ENCODE peak calls at places on chromosomes 6 and 20, in five cellular contexts. N, G, D, M and W are unnamed samples.

GRCh38 chr6:22880686-22881433 is 311.5 kb downstream of the HDGFL1 start:
- DNase-seq in N (peak; percentile 92), G (no peak), D (no peak), M (no peak), W (no peak)

GRCh38 chr6:85404497-85405174 is 45.2 kb upstream of the NT5E start:
- DNase-seq in N (peak; percentile 96), G (no peak), D (no peak), M (no peak), W (peak; percentile 43)

GRCh38 chr6:155177369-155177961 is 86.3 kb upstream of the CLDN20 start:
- DNase-seq in N (peak; percentile 78), G (peak; percentile 85), D (no peak), M (no peak), W (no peak)

GRCh38 chr6:165662671-165663282 is at the start of gene PDE10A:
- DNase-seq in N (peak; percentile 25), G (peak; percentile 30), D (peak; percentile 84), M (peak; percentile 81), W (no peak)

GRCh38 chr6:151822252-151823111 is 15.0 kb downstream of the ESR1 start:
- DNase-seq in N (no peak), G (no peak), D (no peak), M (no peak), W (no peak)

GRCh38 chr20:20003088-20003954 is 13.8 kb upstream of the NAA20 start:
- DNase-seq in N (peak; percentile 52), G (peak; percentile 69), D (no peak), M (peak; percentile 68), W (peak; percentile 65)

GRCh38 chr6:167849846-167850459 is 23.2 kb downstream of the AFDN start:
- DNase-seq in N (no peak), G (no peak), D (no peak), M (no peak), W (peak; percentile 33)

GRCh38 chr6:36641543-36641942 is 37.0 kb upstream of the CDKN1A start:
- DNase-seq in N (no peak), G (no peak), D (no peak), M (no peak), W (no peak)

GRCh38 chr20:43994486-43995100 is 79.9 kb downstream of the TOX2 start:
- DNase-seq in N (peak; percentile 60), G (no peak), D (no peak), M (no peak), W (no peak)

GRCh38 chr6:161117329-161117707 is 125.7 kb downstream of the MAP3K4 start:
- DNase-seq in N (no peak), G (no peak), D (no peak), M (no peak), W (no peak)

GRCh38 chr6:161117942-161118341 is 126.4 kb downstream of the MAP3K4 start:
- DNase-seq in N (no peak), G (no peak), D (no peak), M (no peak), W (no peak)

GRCh38 chr6:161115468-161115867 is 123.9 kb downstream of the MAP3K4 start:
- DNase-seq in N (no peak), G (no peak), D (no peak), M (no peak), W (no peak)

GRCh38 chr6:161111256-161111655 is 119.7 kb downstream of the MAP3K4 start:
- DNase-seq in N (no peak), G (no peak), D (no peak), M (no peak), W (no peak)

GRCh38 chr6:161116554-161117328 is 125.2 kb downstream of the MAP3K4 start:
- DNase-seq in N (no peak), G (no peak), D (no peak), M (no peak), W (no peak)
- H3K36me3 ChIP-seq in N (peaks cover 52% of the 10 kb centered on the region), G (peaks cover 98% of the 10 kb centered on the region), D (peaks cover 95% of the 10 kb centered on the region), M (peaks cover 94% of the 10 kb centered on the region), W (no peaks in the 10 kb centered on the region)

GRCh38 chr20:36440370-36441026 is 100.8 kb upstream of the MYL9 start:
- DNase-seq in N (no peak), G (no peak), D (no peak), M (no peak), W (no peak)

GRCh38 chr20:36439731-36440072 is 101.6 kb upstream of the MYL9 start:
- DNase-seq in N (no peak), G (no peak), D (no peak), M (no peak), W (peak; percentile 73)

GRCh38 chr20:36441027-36441414 is 100.3 kb upstream of the MYL9 start:
- DNase-seq in N (no peak), G (no peak), D (no peak), M (no peak), W (no peak)

GRCh38 chr20:36439040-36439730 is 102.1 kb upstream of the MYL9 start:
- DNase-seq in N (peak; percentile 70), G (peak; percentile 68), D (peak; percentile 58), M (peak; percentile 37), W (peak; percentile 66)

GRCh38 chr20:36441416-36441815 is 99.9 kb upstream of the MYL9 start:
- DNase-seq in N (no peak), G (no peak), D (no peak), M (no peak), W (no peak)
- H3K4me1 ChIP-seq in N (no peaks in the 10 kb centered on the region), G (no peaks in the 10 kb centered on the region), D (peaks cover 1% of the 10 kb centered on the region), M (no peaks in the 10 kb centered on the region), W (no peaks in the 10 kb centered on the region)

GRCh38 chr6:34877259-34877658 is 10.6 kb downstream of the TAF11 start:
- DNase-seq in N (no peak), G (no peak), D (no peak), M (no peak), W (no peak)

GRCh38 chr6:34877869-34878485 is 9.9 kb downstream of the TAF11 start:
- DNase-seq in N (no peak), G (no peak), D (no peak), M (no peak), W (no peak)

GRCh38 chr6:34872332-34872731 is 15.5 kb downstream of the TAF11 start:
- DNase-seq in N (no peak), G (no peak), D (no peak), M (no peak), W (no peak)

GRCh38 chr6:34876451-34876850 is 11.4 kb downstream of the TAF11 start:
- DNase-seq in N (no peak), G (no peak), D (no peak), M (no peak), W (no peak)

DNA sequence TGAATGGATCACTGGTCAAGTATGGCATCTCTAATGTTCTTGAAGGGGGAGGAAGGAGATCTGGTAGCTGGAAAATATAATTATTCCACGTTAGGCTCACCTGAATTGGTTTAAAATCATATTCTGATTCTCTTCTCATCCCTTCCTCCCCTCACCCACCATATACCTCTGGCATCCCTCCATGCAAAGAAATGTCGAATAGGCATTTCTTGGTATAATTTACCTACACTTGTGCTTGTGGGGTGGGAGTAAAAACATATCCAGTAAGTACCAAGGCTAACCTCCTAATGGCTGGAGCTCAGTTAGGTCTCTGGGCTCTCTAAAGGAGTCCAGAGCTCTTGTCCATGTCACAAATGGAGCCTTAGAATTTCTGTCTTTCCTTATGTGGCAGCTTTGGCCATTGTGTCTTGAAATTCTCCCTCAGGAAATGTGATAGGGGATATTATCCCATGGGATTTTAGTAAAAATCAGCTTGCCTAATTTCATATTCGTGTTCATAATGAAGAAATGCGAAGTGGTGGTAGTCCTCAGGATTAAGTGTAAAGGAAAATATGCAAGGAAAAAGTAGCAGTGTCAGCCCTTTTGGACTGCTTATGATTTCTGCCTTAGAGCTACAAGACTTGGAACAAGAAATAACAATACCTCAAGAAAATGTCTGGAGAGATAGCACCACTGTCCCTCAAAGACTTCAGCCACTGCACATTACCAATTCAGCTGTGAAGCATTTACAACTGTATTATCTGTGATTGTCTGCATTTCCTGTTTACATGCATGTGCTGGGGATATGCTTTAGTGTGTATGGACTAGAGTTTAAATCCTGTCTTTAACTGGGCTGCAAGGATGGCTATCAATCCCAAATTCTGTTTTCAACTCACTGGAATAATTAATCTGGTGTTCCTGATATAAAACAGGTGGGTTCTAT is 12.3 kb downstream of the TAF11 start:
- DNase-seq in N (no peak), G (no peak), D (no peak), M (no peak), W (no peak)
- H3K36me3 ChIP-seq in N (peaks cover 52% of the 10 kb centered on the region), G (peaks cover 97% of the 10 kb centered on the region), D (peaks cover 94% of the 10 kb centered on the region), M (peaks cover 100% of the 10 kb centered on the region), W (no peaks in the 10 kb centered on the region)

GRCh38 chr6:45185403-45186251 is 142.5 kb upstream of the RUNX2 start:
- DNase-seq in N (no peak), G (no peak), D (no peak), M (no peak), W (no peak)

GRCh38 chr6:45191414-45191813 is 136.7 kb upstream of the RUNX2 start:
- DNase-seq in N (no peak), G (no peak), D (no peak), M (no peak), W (no peak)

GRCh38 chr6:45184937-45185336 is 143.2 kb upstream of the RUNX2 start:
- DNase-seq in N (no peak), G (no peak), D (no peak), M (no peak), W (no peak)

GRCh38 chr6:45184040-45184439 is 144.1 kb upstream of the RUNX2 start:
- DNase-seq in N (no peak), G (no peak), D (no peak), M (no peak), W (no peak)

GRCh38 chr6:45187841-45188240 is 140.3 kb upstream of the RUNX2 start:
- DNase-seq in N (peak; percentile 7), G (no peak), D (no peak), M (no peak), W (no peak)
- H3K4me1 ChIP-seq in N (peaks cover 5% of the 10 kb centered on the region), G (no peaks in the 10 kb centered on the region), D (no peaks in the 10 kb centered on the region), M (no peaks in the 10 kb centered on the region), W (no peaks in the 10 kb centered on the region)

DNA sequence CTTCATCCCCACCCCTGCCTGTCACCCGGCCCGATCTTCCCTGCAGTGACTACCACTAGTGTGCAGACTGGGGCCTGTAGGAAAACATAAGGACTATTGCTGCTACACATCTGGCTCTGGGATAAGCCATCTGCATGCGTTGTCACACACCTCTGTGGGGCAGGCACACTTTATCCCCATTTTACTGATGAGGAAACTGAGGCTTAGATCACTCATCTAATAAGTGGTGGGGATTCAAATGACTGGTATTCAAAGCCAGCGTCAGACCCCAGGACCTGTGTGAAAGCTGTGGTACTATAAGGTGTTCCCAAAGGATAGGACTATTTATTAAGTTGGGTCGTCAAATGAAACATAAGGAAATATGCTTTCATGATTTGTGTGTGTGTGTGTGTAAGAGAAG is 148.9 kb upstream of the RNF24 start:
- DNase-seq in N (no peak), G (no peak), D (no peak), M (no peak), W (no peak)
- H3K36me3 ChIP-seq in N (no peaks in the 10 kb centered on the region), G (no peaks in the 10 kb centered on the region), D (no peaks in the 10 kb centered on the region), M (no peaks in the 10 kb centered on the region), W (no peaks in the 10 kb centered on the region)

DNA sequence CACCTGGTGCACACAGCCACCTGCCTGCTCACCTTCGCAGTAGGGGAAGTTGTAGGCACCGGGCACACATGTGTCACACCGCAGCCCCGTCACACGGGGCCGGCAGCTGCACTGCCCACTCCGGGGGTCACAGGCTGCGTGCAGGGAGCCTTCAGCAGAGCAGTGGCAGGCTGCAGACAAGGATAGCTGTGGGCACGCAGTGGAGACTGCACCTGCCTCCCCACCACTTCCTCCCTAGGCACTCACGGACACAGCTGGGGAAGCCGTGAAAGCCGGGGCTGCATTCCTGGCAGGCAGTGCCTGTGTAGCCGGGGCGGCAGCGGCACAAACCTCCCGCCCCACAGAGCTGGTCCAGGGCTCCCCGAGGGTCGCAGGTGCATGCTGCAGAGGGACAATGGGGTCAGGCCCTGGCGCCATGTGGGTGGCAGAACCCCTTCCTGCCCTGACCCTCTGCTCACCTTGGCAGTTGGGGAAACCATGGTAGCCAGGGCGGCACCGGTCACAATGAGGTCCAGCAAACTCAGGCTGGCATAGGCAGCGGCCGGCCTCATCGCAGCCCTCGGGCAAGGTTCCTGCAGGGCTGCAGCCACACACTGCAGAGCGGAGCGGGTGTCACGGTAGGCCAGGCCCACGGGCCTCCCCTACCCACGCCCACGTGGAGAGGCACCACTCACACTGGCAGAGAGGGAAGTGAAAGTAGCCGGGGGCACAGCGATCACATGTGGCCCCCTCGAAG is 29.4 kb downstream of the LAMA5 start:
- DNase-seq in N (no peak), G (no peak), D (no peak), M (no peak), W (no peak)
- H3K4me1 ChIP-seq in N (no peaks in the 10 kb centered on the region), G (no peaks in the 10 kb centered on the region), D (no peaks in the 10 kb centered on the region), M (no peaks in the 10 kb centered on the region), W (no peaks in the 10 kb centered on the region)